ENCODE peak calls at places on chromosome 21, in eight cellular contexts. One of them, this sample, is unnamed.
A peak's percentile ranks its signal among the peaks of the same experiment; 100 is the strongest.

GRCh38 chr21:38438476-38438893 is 59.8 kb downstream of the ERG start:
- DNase-seq in cardiac fibroblast: peak; percentile 97
- DNase-seq in upper lobe of right lung: peak; percentile 81
- DNase-seq in BJ: peak; percentile 51
- DNase-seq in AG04450: peak; percentile 23
- DNase-seq in right atrium auricular region: peak; percentile 80
- DNase-seq in ascending aorta: no peak
- DNase-seq in AG09309: peak; percentile 53
- DNase-seq in this sample: no peak

GRCh38 chr21:8989261-8989882 is 1532.0 kb upstream of the TPTE start:
- DNase-seq in cardiac fibroblast: no peak
- DNase-seq in upper lobe of right lung: no peak
- DNase-seq in BJ: no peak
- DNase-seq in AG04450: no peak
- DNase-seq in right atrium auricular region: no peak
- DNase-seq in ascending aorta: no peak
- DNase-seq in AG09309: no peak
- DNase-seq in this sample: no peak

GRCh38 chr21:17636711-17637110 is 24.0 kb upstream of the BTG3 start:
- DNase-seq in cardiac fibroblast: no peak
- DNase-seq in upper lobe of right lung: no peak
- DNase-seq in BJ: no peak
- DNase-seq in AG04450: no peak
- DNase-seq in right atrium auricular region: no peak
- DNase-seq in ascending aorta: no peak
- DNase-seq in AG09309: no peak
- DNase-seq in this sample: no peak

GRCh38 chr21:37223804-37224345 is 43.3 kb downstream of the VPS26C start:
- DNase-seq in cardiac fibroblast: no peak
- DNase-seq in upper lobe of right lung: no peak
- DNase-seq in BJ: no peak
- DNase-seq in AG04450: no peak
- DNase-seq in right atrium auricular region: peak; percentile 38
- DNase-seq in ascending aorta: no peak
- DNase-seq in AG09309: no peak
- DNase-seq in this sample: no peak

GRCh38 chr21:19010996-19011395 is 607.4 kb upstream of the TMPRSS15 start:
- DNase-seq in cardiac fibroblast: no peak
- DNase-seq in upper lobe of right lung: no peak
- DNase-seq in BJ: no peak
- DNase-seq in AG04450: no peak
- DNase-seq in right atrium auricular region: no peak
- DNase-seq in ascending aorta: no peak
- DNase-seq in AG09309: no peak
- DNase-seq in this sample: no peak

GRCh38 chr21:24852610-24853195 is 754.6 kb downstream of the MRPL39 start:
- DNase-seq in cardiac fibroblast: no peak
- DNase-seq in upper lobe of right lung: no peak
- DNase-seq in BJ: no peak
- DNase-seq in AG04450: no peak
- DNase-seq in right atrium auricular region: no peak
- DNase-seq in ascending aorta: no peak
- DNase-seq in AG09309: no peak
- DNase-seq in this sample: no peak

GRCh38 chr21:38136201-38136600 is 120.6 kb upstream of the KCNJ15 start:
- DNase-seq in cardiac fibroblast: peak; percentile 43
- DNase-seq in upper lobe of right lung: no peak
- DNase-seq in BJ: no peak
- DNase-seq in AG04450: no peak
- DNase-seq in right atrium auricular region: no peak
- DNase-seq in ascending aorta: no peak
- DNase-seq in AG09309: no peak
- DNase-seq in this sample: no peak

GRCh38 chr21:32412162-32412997 is at the start of gene EVA1C:
- DNase-seq in cardiac fibroblast: peak; percentile 33
- DNase-seq in upper lobe of right lung: peak; percentile 89
- DNase-seq in BJ: no peak
- DNase-seq in AG04450: no peak
- DNase-seq in right atrium auricular region: no peak
- DNase-seq in ascending aorta: no peak
- DNase-seq in AG09309: no peak
- DNase-seq in this sample: no peak

GRCh38 chr21:46385846-46386725 is 62.1 kb downstream of the PCNT start:
- DNase-seq in cardiac fibroblast: no peak
- DNase-seq in upper lobe of right lung: no peak
- DNase-seq in BJ: no peak
- DNase-seq in AG04450: no peak
- DNase-seq in right atrium auricular region: no peak
- DNase-seq in ascending aorta: no peak
- DNase-seq in AG09309: no peak
- DNase-seq in this sample: no peak

GRCh38 chr21:33586927-33587326 is 1.6 kb downstream of the DONSON start:
- DNase-seq in cardiac fibroblast: no peak
- DNase-seq in upper lobe of right lung: no peak
- DNase-seq in BJ: no peak
- DNase-seq in AG04450: no peak
- DNase-seq in right atrium auricular region: no peak
- DNase-seq in ascending aorta: no peak
- DNase-seq in AG09309: no peak
- DNase-seq in this sample: no peak

GRCh38 chr21:38487906-38488639 is 10.2 kb downstream of the ERG start:
- DNase-seq in cardiac fibroblast: peak; percentile 22
- DNase-seq in upper lobe of right lung: no peak
- DNase-seq in BJ: no peak
- DNase-seq in AG04450: no peak
- DNase-seq in right atrium auricular region: no peak
- DNase-seq in ascending aorta: no peak
- DNase-seq in AG09309: no peak
- DNase-seq in this sample: no peak

GRCh38 chr21:41583274-41583790 is 75.4 kb upstream of the TMPRSS2 start:
- DNase-seq in cardiac fibroblast: no peak
- DNase-seq in upper lobe of right lung: peak; percentile 91
- DNase-seq in BJ: no peak
- DNase-seq in AG04450: no peak
- DNase-seq in right atrium auricular region: no peak
- DNase-seq in ascending aorta: no peak
- DNase-seq in AG09309: no peak
- DNase-seq in this sample: no peak

GRCh38 chr21:31612889-31613785 is 46.4 kb upstream of the SOD1 start:
- DNase-seq in cardiac fibroblast: peak; percentile 7
- DNase-seq in upper lobe of right lung: peak; percentile 70
- DNase-seq in BJ: no peak
- DNase-seq in AG04450: no peak
- DNase-seq in right atrium auricular region: no peak
- DNase-seq in ascending aorta: no peak
- DNase-seq in AG09309: no peak
- DNase-seq in this sample: no peak

GRCh38 chr21:36246080-36246631 is 73.8 kb upstream of the MORC3 start:
- DNase-seq in cardiac fibroblast: no peak
- DNase-seq in upper lobe of right lung: peak; percentile 74
- DNase-seq in BJ: no peak
- DNase-seq in AG04450: no peak
- DNase-seq in right atrium auricular region: no peak
- DNase-seq in ascending aorta: no peak
- DNase-seq in AG09309: no peak
- DNase-seq in this sample: no peak

GRCh38 chr21:31752352-31752751 is 20.4 kb upstream of the SCAF4 start:
- DNase-seq in cardiac fibroblast: peak; percentile 68
- DNase-seq in upper lobe of right lung: no peak
- DNase-seq in BJ: no peak
- DNase-seq in AG04450: no peak
- DNase-seq in right atrium auricular region: no peak
- DNase-seq in ascending aorta: no peak
- DNase-seq in AG09309: no peak
- DNase-seq in this sample: no peak

GRCh38 chr21:37849703-37850102 is 66.6 kb downstream of the KCNJ6 start:
- DNase-seq in cardiac fibroblast: peak; percentile 90
- DNase-seq in upper lobe of right lung: no peak
- DNase-seq in BJ: peak; percentile 64
- DNase-seq in AG04450: peak; percentile 66
- DNase-seq in right atrium auricular region: no peak
- DNase-seq in ascending aorta: no peak
- DNase-seq in AG09309: peak; percentile 55
- DNase-seq in this sample: no peak

GRCh38 chr21:25640671-25641292 is 1.7 kb downstream of the JAM2 start:
- DNase-seq in cardiac fibroblast: no peak
- DNase-seq in upper lobe of right lung: no peak
- DNase-seq in BJ: no peak
- DNase-seq in AG04450: no peak
- DNase-seq in right atrium auricular region: no peak
- DNase-seq in ascending aorta: no peak
- DNase-seq in AG09309: no peak
- DNase-seq in this sample: no peak

GRCh38 chr21:39441502-39442475 is 3.8 kb downstream of the LCA5L start:
- DNase-seq in cardiac fibroblast: peak; percentile 68
- DNase-seq in upper lobe of right lung: no peak
- DNase-seq in BJ: no peak
- DNase-seq in AG04450: no peak
- DNase-seq in right atrium auricular region: no peak
- DNase-seq in ascending aorta: no peak
- DNase-seq in AG09309: no peak
- DNase-seq in this sample: no peak

GRCh38 chr21:25562660-25563059 is 44.6 kb downstream of the MRPL39 start:
- DNase-seq in cardiac fibroblast: no peak
- DNase-seq in upper lobe of right lung: no peak
- DNase-seq in BJ: no peak
- DNase-seq in AG04450: no peak
- DNase-seq in right atrium auricular region: no peak
- DNase-seq in ascending aorta: no peak
- DNase-seq in AG09309: no peak
- DNase-seq in this sample: no peak

GRCh38 chr21:15534450-15534886 is 195.3 kb upstream of the USP25 start:
- DNase-seq in cardiac fibroblast: no peak
- DNase-seq in upper lobe of right lung: no peak
- DNase-seq in BJ: no peak
- DNase-seq in AG04450: no peak
- DNase-seq in right atrium auricular region: no peak
- DNase-seq in ascending aorta: no peak
- DNase-seq in AG09309: no peak
- DNase-seq in this sample: no peak
- TF ChIP-seq CTCF in cardiac fibroblast: no peak
- TF ChIP-seq CTCF in upper lobe of right lung: no peak
- TF ChIP-seq CTCF in BJ: no peak
- TF ChIP-seq CTCF in AG04450: no peak
- TF ChIP-seq CTCF in right atrium auricular region: no peak
- TF ChIP-seq CTCF in ascending aorta: no peak
- TF ChIP-seq CTCF in AG09309: no peak
- TF ChIP-seq CTCF in this sample: no peak

DNA sequence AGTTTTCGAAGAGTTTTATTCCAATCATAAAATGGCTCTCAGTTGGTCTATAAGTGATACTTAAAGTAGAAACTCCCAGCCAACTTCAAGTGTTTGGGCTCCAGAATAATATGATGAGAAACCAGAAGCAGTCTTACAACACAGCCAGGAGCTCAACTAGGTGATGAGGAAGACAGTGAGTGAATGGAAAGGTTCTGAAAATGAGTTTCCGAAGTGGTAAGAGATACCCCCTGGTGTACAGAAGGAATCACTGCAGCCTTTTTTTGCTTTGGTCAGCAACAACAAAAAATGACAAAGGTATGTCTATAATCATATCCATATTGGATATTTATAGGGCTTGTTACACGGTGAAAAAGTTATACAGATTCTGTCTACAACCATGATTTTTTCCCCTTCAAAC is 16.5 kb downstream of the KRTAP19-1 start:
- DNase-seq in cardiac fibroblast: no peak
- DNase-seq in upper lobe of right lung: no peak
- DNase-seq in BJ: no peak
- DNase-seq in AG04450: no peak
- DNase-seq in right atrium auricular region: no peak
- DNase-seq in ascending aorta: no peak
- DNase-seq in AG09309: no peak
- DNase-seq in this sample: no peak
- TF ChIP-seq CTCF in cardiac fibroblast: peak; percentile 34
- TF ChIP-seq CTCF in upper lobe of right lung: peak; percentile 16
- TF ChIP-seq CTCF in BJ: no peak
- TF ChIP-seq CTCF in AG04450: no peak
- TF ChIP-seq CTCF in right atrium auricular region: peak; percentile 17
- TF ChIP-seq CTCF in ascending aorta: no peak
- TF ChIP-seq CTCF in AG09309: peak; percentile 28
- TF ChIP-seq CTCF in this sample: peak; percentile 28

GRCh38 chr21:40512590-40512989 is 334.4 kb downstream of the DSCAM start:
- DNase-seq in cardiac fibroblast: no peak
- DNase-seq in upper lobe of right lung: no peak
- DNase-seq in BJ: no peak
- DNase-seq in AG04450: no peak
- DNase-seq in right atrium auricular region: no peak
- DNase-seq in ascending aorta: no peak
- DNase-seq in AG09309: no peak
- DNase-seq in this sample: no peak
- TF ChIP-seq CTCF in cardiac fibroblast: peak; percentile 51
- TF ChIP-seq CTCF in upper lobe of right lung: peak; percentile 54
- TF ChIP-seq CTCF in BJ: peak; percentile 38
- TF ChIP-seq CTCF in AG04450: peak; percentile 30
- TF ChIP-seq CTCF in right atrium auricular region: peak; percentile 39
- TF ChIP-seq CTCF in ascending aorta: peak; percentile 14
- TF ChIP-seq CTCF in AG09309: peak; percentile 16
- TF ChIP-seq CTCF in this sample: peak; percentile 8

DNA sequence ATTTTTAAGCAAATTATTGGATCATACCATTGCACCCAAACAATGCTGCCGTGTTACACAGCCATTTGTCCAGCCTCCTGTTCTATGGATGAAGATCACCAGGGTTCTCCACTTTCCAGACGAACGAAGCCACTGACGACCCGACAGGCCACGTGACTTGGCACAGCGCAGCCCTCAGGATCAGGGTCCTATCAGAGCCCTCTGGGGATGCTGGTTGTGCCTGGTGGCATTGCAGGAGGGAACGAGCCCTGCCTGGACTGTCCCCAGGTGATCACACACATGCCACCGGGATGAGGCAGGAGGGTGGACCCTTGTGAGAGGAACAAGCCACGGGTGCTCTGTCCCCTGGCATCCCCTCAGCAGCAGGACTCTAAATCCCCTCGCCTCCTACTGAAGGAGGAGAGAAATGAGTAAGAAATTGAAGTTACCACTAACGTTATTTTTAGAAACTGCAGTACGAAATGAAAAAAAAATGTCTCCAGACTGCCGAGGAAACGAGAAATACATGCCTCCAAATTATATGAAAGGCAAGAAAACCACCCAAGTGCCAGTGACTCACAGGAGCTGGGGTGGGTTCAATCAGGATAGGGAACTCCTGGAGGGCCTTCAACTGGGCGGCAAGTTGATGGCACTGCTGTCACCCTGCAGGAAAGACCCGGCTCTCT is 58.7 kb upstream of the PDE9A start:
- DNase-seq in cardiac fibroblast: no peak
- DNase-seq in upper lobe of right lung: no peak
- DNase-seq in BJ: no peak
- DNase-seq in AG04450: no peak
- DNase-seq in right atrium auricular region: no peak
- DNase-seq in ascending aorta: no peak
- DNase-seq in AG09309: no peak
- DNase-seq in this sample: no peak
- TF ChIP-seq CTCF in cardiac fibroblast: no peak
- TF ChIP-seq CTCF in upper lobe of right lung: no peak
- TF ChIP-seq CTCF in BJ: no peak
- TF ChIP-seq CTCF in AG04450: no peak
- TF ChIP-seq CTCF in right atrium auricular region: no peak
- TF ChIP-seq CTCF in ascending aorta: no peak
- TF ChIP-seq CTCF in AG09309: no peak
- TF ChIP-seq CTCF in this sample: no peak

This sample was measured in D721Med.